ENCODE peak calls at places on chromosome 5, in five cellular contexts. T is EH, E is NCI-H82, F is pons, D is NCI-H510A treated with DMSO at 0.1 percent for 48 hours. O is an unnamed sample.

GRCh38 chr5:42057254-42057690 is 132.2 kb downstream of the FBXO4 start:
- DNase-seq in T (peak), E (peak), F (peak), D (peak), O (no peak)

GRCh38 chr5:75335952-75336624 is 932 bp upstream of the HMGCR start:
- DNase-seq in T (peak), E (peak), F (peak), D (peak), O (no peak)

GRCh38 chr5:31335456-31335855 is 142.0 kb downstream of the CDH6 start:
- DNase-seq in T (no peak), E (no peak), F (no peak), D (no peak), O (no peak)

GRCh38 chr5:91643796-91644195 is 260.7 kb upstream of the ARRDC3 start:
- DNase-seq in T (no peak), E (no peak), F (no peak), D (no peak), O (no peak)

GRCh38 chr5:19713740-19714139 is 274.3 kb downstream of the CDH18 start:
- DNase-seq in T (no peak), E (no peak), F (no peak), D (no peak), O (no peak)

GRCh38 chr5:108148715-108149139 is 233.2 kb downstream of the FBXL17 start:
- DNase-seq in T (peak), E (peak), F (no peak), D (peak), O (no peak)

GRCh38 chr5:143641549-143641955 is 170.4 kb upstream of the HMHB1 start:
- DNase-seq in T (peak), E (no peak), F (no peak), D (peak), O (no peak)

GRCh38 chr5:158563774-158564390 is 535.8 kb downstream of the EBF1 start:
- DNase-seq in T (no peak), E (no peak), F (no peak), D (no peak), O (no peak)

GRCh38 chr5:40689442-40689841 is 9.7 kb downstream of the PTGER4 start:
- DNase-seq in T (peak), E (no peak), F (peak), D (no peak), O (no peak)

GRCh38 chr5:84372066-84372700 is 12.5 kb downstream of the EDIL3 start:
- DNase-seq in T (peak), E (no peak), F (no peak), D (no peak), O (no peak)

GRCh38 chr5:142403583-142403982 is 78.8 kb upstream of the SPRY4 start:
- DNase-seq in T (no peak), E (no peak), F (no peak), D (peak), O (no peak)

GRCh38 chr5:82381591-82381990 is 103.4 kb upstream of the RPS23 start:
- DNase-seq in T (no peak), E (no peak), F (no peak), D (no peak), O (no peak)

O was measured in psoas muscle.